ENCODE peak calls at places on chromosomes 12 and 14, in seven cellular contexts. U, Q, Y, E, L, B and W are unnamed samples.

GRCh38 chr12:6316921-6317692 is 6.6 kb downstream of the PLEKHG6 start:
- DNase-seq in U (no peak), Q (peak; percentile 64), Y (no peak), E (no peak), L (no peak), B (no peak), W (no peak)

GRCh38 chr12:52971701-52972329 is 22.9 kb downstream of the KRT18 start:
- DNase-seq in U (peak; percentile 66), Q (peak; percentile 79), Y (no peak), E (no peak), L (no peak), B (no peak), W (peak; percentile 63)

GRCh38 chr12:66941150-66941549 is 262.3 kb upstream of the GRIP1 start:
- DNase-seq in U (no peak), Q (no peak), Y (no peak), E (no peak), L (no peak), B (no peak), W (peak; percentile 16)

GRCh38 chr12:2764398-2764797 is 30.4 kb upstream of the FKBP4 start:
- DNase-seq in U (no peak), Q (no peak), Y (no peak), E (no peak), L (no peak), B (no peak), W (no peak)

GRCh38 chr14:78530078-78530477 is 359.9 kb downstream of the NRXN3 start:
- DNase-seq in U (peak; percentile 14), Q (peak; percentile 56), Y (peak; percentile 1), E (no peak), L (peak; percentile 69), B (no peak), W (peak; percentile 10)

GRCh38 chr12:32598688-32599087 is 80.4 kb upstream of the DNM1L start:
- DNase-seq in U (no peak), Q (no peak), Y (no peak), E (no peak), L (no peak), B (no peak), W (no peak)

GRCh38 chr14:55451398-55451797 is 11.0 kb upstream of the TBPL2 start:
- DNase-seq in U (peak; percentile 82), Q (no peak), Y (no peak), E (no peak), L (no peak), B (no peak), W (no peak)

GRCh38 chr14:59454131-59454530 is 11.0 kb downstream of the GPR135 start:
- DNase-seq in U (peak; percentile 97), Q (no peak), Y (no peak), E (no peak), L (no peak), B (no peak), W (peak; percentile 96)

GRCh38 chr14:89401783-89402182 is 15.2 kb downstream of the FOXN3 start:
- DNase-seq in U (no peak), Q (no peak), Y (no peak), E (no peak), L (no peak), B (no peak), W (no peak)

GRCh38 chr12:6684609-6685008 is 4.6 kb downstream of the ZNF384 start:
- DNase-seq in U (peak; percentile 40), Q (no peak), Y (no peak), E (no peak), L (peak; percentile 36), B (no peak), W (no peak)

GRCh38 chr12:62799126-62799736 is 135.7 kb downstream of the PPM1H start:
- DNase-seq in U (peak; percentile 84), Q (peak; percentile 84), Y (peak; percentile 67), E (peak; percentile 19), L (peak; percentile 81), B (no peak), W (peak; percentile 75)

GRCh38 chr14:89618821-89619551 is 202.0 kb upstream of the FOXN3 start:
- DNase-seq in U (peak; percentile 73), Q (peak; percentile 73), Y (peak; percentile 60), E (peak; percentile 56), L (peak; percentile 73), B (peak; percentile 73), W (peak; percentile 73)

GRCh38 chr12:94101902-94102660 is 46.3 kb upstream of the PLXNC1 start:
- DNase-seq in U (peak; percentile 87), Q (peak; percentile 92), Y (peak; percentile 70), E (peak; percentile 74), L (peak; percentile 88), B (peak; percentile 84), W (peak; percentile 74)

GRCh38 chr14:92704036-92704804 is 44.2 kb downstream of the LGMN start:
- DNase-seq in U (no peak), Q (no peak), Y (no peak), E (no peak), L (no peak), B (no peak), W (no peak)

GRCh38 chr14:99817331-99817730 is 24.1 kb downstream of the EML1 start:
- DNase-seq in U (no peak), Q (no peak), Y (no peak), E (no peak), L (no peak), B (no peak), W (no peak)

GRCh38 chr14:96901227-96901626 is 104.0 kb downstream of the VRK1 start:
- DNase-seq in U (no peak), Q (no peak), Y (peak; percentile 26), E (no peak), L (no peak), B (no peak), W (no peak)

GRCh38 chr12:53500119-53500775 is 836 bp upstream of the TARBP2 start:
- DNase-seq in U (peak; percentile 93), Q (no peak), Y (no peak), E (no peak), L (no peak), B (peak; percentile 52), W (peak; percentile 56)

GRCh38 chr14:31122098-31122611 is 85.4 kb downstream of the HECTD1 start:
- DNase-seq in U (peak; percentile 24), Q (no peak), Y (no peak), E (no peak), L (no peak), B (no peak), W (peak; percentile 62)

GRCh38 chr14:101072945-101073597 is 169.5 kb upstream of the RTL1 start:
- DNase-seq in U (peak; percentile 95), Q (peak; percentile 86), Y (peak; percentile 38), E (no peak), L (peak; percentile 68), B (no peak), W (peak; percentile 93)

GRCh38 chr12:121804417-121805111 is 755 bp downstream of the SETD1B start:
- DNase-seq in U (no peak), Q (no peak), Y (peak; percentile 60), E (peak; percentile 38), L (no peak), B (peak; percentile 38), W (no peak)

GRCh38 chr12:15701721-15702156 is 87.4 kb downstream of the EPS8 start:
- DNase-seq in U (peak; percentile 67), Q (no peak), Y (no peak), E (no peak), L (no peak), B (no peak), W (peak; percentile 67)

GRCh38 chr12:41142376-41142775 is 45.7 kb upstream of the PDZRN4 start:
- DNase-seq in U (no peak), Q (no peak), Y (no peak), E (no peak), L (no peak), B (no peak), W (no peak)

GRCh38 chr14:83006071-83006670 is 1472.5 kb upstream of the SEL1L start:
- DNase-seq in U (no peak), Q (no peak), Y (no peak), E (no peak), L (no peak), B (no peak), W (no peak)

GRCh38 chr12:66428261-66428660 is 126.0 kb downstream of the HELB start:
- DNase-seq in U (no peak), Q (no peak), Y (no peak), E (no peak), L (no peak), B (no peak), W (no peak)

GRCh38 chr14:32513571-32514009 is 184.5 kb downstream of the AKAP6 start:
- DNase-seq in U (peak; percentile 42), Q (no peak), Y (no peak), E (no peak), L (no peak), B (no peak), W (no peak)

GRCh38 chr12:120412421-120412820 is 25.5 kb upstream of the COX6A1 start:
- DNase-seq in U (no peak), Q (no peak), Y (no peak), E (no peak), L (no peak), B (no peak), W (no peak)

GRCh38 chr12:116495260-116495659 is 63.9 kb upstream of the MAP1LC3B2 start:
- DNase-seq in U (no peak), Q (no peak), Y (no peak), E (no peak), L (no peak), B (no peak), W (no peak)

GRCh38 chr12:65895759-65896656 is 71.7 kb downstream of the HMGA2 start:
- DNase-seq in U (peak; percentile 50), Q (peak; percentile 56), Y (no peak), E (no peak), L (no peak), B (no peak), W (no peak)

GRCh38 chr12:109720152-109720855 is 6.7 kb downstream of the FAM222A start:
- DNase-seq in U (no peak), Q (no peak), Y (no peak), E (no peak), L (no peak), B (peak; percentile 57), W (no peak)

GRCh38 chr14:54967496-54967895 is 59.4 kb downstream of the WDHD1 start:
- DNase-seq in U (no peak), Q (no peak), Y (no peak), E (no peak), L (no peak), B (no peak), W (no peak)

GRCh38 chr14:35297677-35298076 is 5.5 kb downstream of the PSMA6 start:
- DNase-seq in U (no peak), Q (no peak), Y (no peak), E (no peak), L (no peak), B (no peak), W (no peak)

GRCh38 chr12:11264501-11264900 is 5.0 kb downstream of the PRB3 start:
- DNase-seq in U (no peak), Q (no peak), Y (no peak), E (no peak), L (no peak), B (no peak), W (no peak)

GRCh38 chr12:69204191-69204590 is 35.2 kb upstream of the CPSF6 start:
- DNase-seq in U (no peak), Q (no peak), Y (no peak), E (no peak), L (no peak), B (no peak), W (no peak)